ENCODE peak calls at places on chromosomes 16 and 17, in four cellular contexts. T, N, K and D are unnamed samples.

GRCh38 chr17:36601303-36602029 is at the start of gene MRM1:
- DNase-seq in K (peak), T (peak), N (peak), D (peak)

GRCh38 chr17:57975044-57975443 is 13.0 kb downstream of the VEZF1 start:
- DNase-seq in T (no peak), K (no peak), N (no peak), D (no peak)

GRCh38 chr17:40265337-40265736 is 22.3 kb upstream of the CDC6 start:
- DNase-seq in T (no peak), K (no peak), N (no peak), D (no peak)

GRCh38 chr16:30623558-30624283 is 13.5 kb upstream of the ZNF689 start:
- DNase-seq in K (no peak), N (no peak), T (peak), D (no peak)

GRCh38 chr16:54687043-54687655 is 243.5 kb upstream of the IRX5 start:
- DNase-seq in T (no peak), N (no peak), K (no peak), D (no peak)

GRCh38 chr16:47110939-47111338 is 32.8 kb downstream of the NETO2 start:
- DNase-seq in T (no peak), N (no peak), K (no peak), D (no peak)

GRCh38 chr16:66091462-66091861 is 275.0 kb upstream of the CDH5 start:
- DNase-seq in T (no peak), N (no peak), K (no peak), D (no peak)

GRCh38 chr16:31664683-31665482 is 137.2 kb downstream of the AHSP start:
- DNase-seq in T (no peak), K (no peak), N (no peak), D (no peak)

GRCh38 chr16:52863000-52863399 is 189.7 kb downstream of the CHD9NB start:
- DNase-seq in N (no peak), T (no peak), K (no peak), D (no peak)

GRCh38 chr16:8751481-8752311 is 45.7 kb downstream of the TMEM186 start:
- DNase-seq in T (no peak), N (no peak), K (no peak), D (no peak)

GRCh38 chr16:1019234-1019933 is 37.8 kb downstream of the SOX8 start:
- DNase-seq in T (no peak), K (no peak), N (peak), D (peak)

GRCh38 chr16:20851601-20852000 is 45.3 kb downstream of the REXO5 start:
- DNase-seq in K (no peak), T (peak), N (peak), D (peak)

GRCh38 chr16:22948603-22949368 is 134.8 kb downstream of the HS3ST2 start:
- DNase-seq in K (peak), T (peak), N (peak), D (peak)

GRCh38 chr17:74768069-74768762 is 7.9 kb downstream of the NAT9 start:
- DNase-seq in N (peak), K (no peak), T (peak), D (peak)
- TF ChIP-seq CTCF in N (no peak), K (no peak), T (no peak), D (no peak)

GRCh38 chr17:49049265-49049664 is 52.1 kb downstream of the IGF2BP1 start:
- DNase-seq in K (no peak), N (no peak), T (no peak), D (no peak)

GRCh38 chr17:49054342-49055092 is 57.3 kb downstream of the IGF2BP1 start:
- DNase-seq in T (no peak), K (no peak), N (no peak), D (no peak)

GRCh38 chr17:49050611-49051010 is 53.4 kb downstream of the IGF2BP1 start:
- DNase-seq in N (no peak), K (no peak), T (no peak), D (no peak)

GRCh38 chr17:49053171-49053829 is 56.1 kb downstream of the IGF2BP1 start:
- DNase-seq in T (no peak), N (no peak), K (no peak), D (no peak)

GRCh38 chr17:49051269-49051668 is 54.1 kb downstream of the IGF2BP1 start:
- DNase-seq in K (no peak), N (no peak), T (no peak), D (no peak)
- TF ChIP-seq CTCF in K (no peak), N (no peak), T (no peak), D (no peak)

GRCh38 chr16:88811850-88812736 is at the start of gene APRT:
- DNase-seq in N (peak), T (peak), K (peak), D (peak)
- TF ChIP-seq CTCF in N (peak), T (peak), K (peak), D (no peak)

GRCh38 chr16:87235810-87236515 is 81.2 kb downstream of the C16orf95 start:
- DNase-seq in T (no peak), K (no peak), N (no peak), D (no peak)
- TF ChIP-seq CTCF in T (no peak), K (no peak), N (no peak), D (no peak)